ENCODE peak calls at places on chromosome 19, in five cellular contexts. U is mammary epithelial cell, O is foreskin keratinocyte, A is breast epithelium, Z is substantia nigra. E is an unnamed sample.

GRCh38 chr19:5553892-5554291 is 13.9 kb downstream of the TINCR start:
- DNase-seq in A (no peak), Z (no peak), U (no peak), O (no peak), E (no peak)

GRCh38 chr19:10812902-10813404 is 23.1 kb downstream of the TMED1 start:
- DNase-seq in U (peak; percentile 59), Z (peak; percentile 15), A (no peak), O (peak; percentile 50), E (peak; percentile 37)

GRCh38 chr19:57682226-57682766 is 519 bp downstream of the ZNF551 start:
- DNase-seq in Z (no peak), O (no peak), U (no peak), A (no peak), E (no peak)

GRCh38 chr19:47891923-47892666 is 6.0 kb upstream of the SULT2A1 start:
- DNase-seq in Z (no peak), O (no peak), A (no peak), U (no peak), E (peak; percentile 89)

GRCh38 chr19:47824396-47824795 is 2.7 kb downstream of the CRX start:
- DNase-seq in O (no peak), Z (no peak), U (no peak), A (no peak), E (no peak)

GRCh38 chr19:49475995-49476880 is 2.2 kb downstream of the FLT3LG start:
- DNase-seq in A (no peak), Z (no peak), O (no peak), U (no peak), E (no peak)

GRCh38 chr19:5903502-5904301 is at the start of gene NDUFA11:
- DNase-seq in A (peak; percentile 99), U (no peak), O (no peak), Z (peak; percentile 99), E (peak; percentile 99)

GRCh38 chr19:40815223-40815622 is 16.2 kb downstream of the EGLN2 start:
- DNase-seq in O (no peak), Z (no peak), A (no peak), U (no peak), E (no peak)

GRCh38 chr19:3382460-3383100 is 16.2 kb downstream of the NFIC start:
- DNase-seq in A (no peak), U (no peak), Z (no peak), O (no peak), E (no peak)

GRCh38 chr19:16034180-16034579 is 42.1 kb upstream of the TPM4 start:
- DNase-seq in Z (no peak), U (no peak), O (no peak), A (no peak), E (peak; percentile 13)

GRCh38 chr19:13024958-13025653 is 29.8 kb downstream of the NFIX start:
- DNase-seq in U (peak; percentile 56), Z (peak; percentile 52), O (no peak), A (no peak), E (no peak)

GRCh38 chr19:10553943-10554381 is 10.3 kb downstream of the ATG4D start:
- DNase-seq in O (peak; percentile 92), A (no peak), U (peak; percentile 90), Z (no peak), E (no peak)

GRCh38 chr19:42246143-42246868 is 3.9 kb upstream of the GSK3A start:
- DNase-seq in U (peak; percentile 57), Z (peak; percentile 76), A (peak; percentile 75), O (peak; percentile 65), E (peak; percentile 88)

GRCh38 chr19:45474191-45474940 is 6.6 kb downstream of the FOSB start:
- DNase-seq in Z (no peak), O (no peak), A (no peak), U (no peak), E (no peak)

GRCh38 chr19:40416918-40417713 is 3.9 kb upstream of the PRX start:
- DNase-seq in A (no peak), Z (no peak), U (peak; percentile 55), O (peak; percentile 40), E (peak; percentile 53)

GRCh38 chr19:5805465-5806132 is 732 bp downstream of the NRTN start:
- DNase-seq in A (peak; percentile 73), U (peak; percentile 21), O (peak; percentile 13), Z (no peak), E (peak; percentile 76)

GRCh38 chr19:55753401-55753800 is 5.5 kb upstream of the RFPL4A start:
- DNase-seq in A (no peak), O (no peak), U (no peak), Z (no peak), E (no peak)

GRCh38 chr19:15431396-15432017 is 12.7 kb upstream of the AKAP8L start:
- DNase-seq in O (no peak), A (no peak), U (no peak), Z (no peak), E (no peak)

GRCh38 chr19:18489627-18490184 is 32.2 kb downstream of the ELL start:
- DNase-seq in O (no peak), A (no peak), Z (no peak), U (no peak), E (no peak)
- H3K27ac ChIP-seq in O (no peak overlapping the region), A (peak overlapping the region; percentile 92), Z (no peak overlapping the region), U (no peak overlapping the region), E (peak overlapping the region; percentile 41)

DNA sequence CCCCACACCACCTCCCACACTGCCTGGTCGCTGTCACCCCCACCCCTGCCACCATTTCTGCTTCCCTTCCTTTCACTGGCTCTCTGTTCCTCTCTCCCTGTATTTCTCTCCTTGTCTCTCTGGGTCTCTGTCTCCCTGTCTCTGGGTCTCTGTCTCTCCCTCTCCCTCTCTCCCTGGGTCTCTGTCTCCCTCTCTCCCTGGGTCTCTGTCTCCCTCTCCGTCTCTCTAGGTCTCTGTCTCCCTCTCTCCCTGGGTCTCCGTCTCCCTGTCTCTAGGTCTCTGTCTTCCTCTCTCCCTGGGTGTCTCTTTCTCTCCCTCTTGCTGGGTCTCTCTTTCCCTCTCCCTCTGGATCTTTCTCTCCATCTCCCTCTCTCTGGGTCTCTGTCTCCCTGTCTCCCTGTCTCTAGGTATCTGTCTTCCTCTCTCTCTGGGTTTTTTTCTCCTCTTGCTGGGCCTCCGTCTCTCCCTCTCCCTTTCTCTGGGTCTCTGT is 21.6 kb downstream of the KLHL26 start:
- DNase-seq in A (no peak), U (no peak), O (no peak), Z (no peak), E (no peak)
- H3K27ac ChIP-seq in A (peak overlapping the region; percentile 94), U (no peak overlapping the region), O (no peak overlapping the region), Z (no peak overlapping the region), E (peak overlapping the region; percentile 26)

DNA sequence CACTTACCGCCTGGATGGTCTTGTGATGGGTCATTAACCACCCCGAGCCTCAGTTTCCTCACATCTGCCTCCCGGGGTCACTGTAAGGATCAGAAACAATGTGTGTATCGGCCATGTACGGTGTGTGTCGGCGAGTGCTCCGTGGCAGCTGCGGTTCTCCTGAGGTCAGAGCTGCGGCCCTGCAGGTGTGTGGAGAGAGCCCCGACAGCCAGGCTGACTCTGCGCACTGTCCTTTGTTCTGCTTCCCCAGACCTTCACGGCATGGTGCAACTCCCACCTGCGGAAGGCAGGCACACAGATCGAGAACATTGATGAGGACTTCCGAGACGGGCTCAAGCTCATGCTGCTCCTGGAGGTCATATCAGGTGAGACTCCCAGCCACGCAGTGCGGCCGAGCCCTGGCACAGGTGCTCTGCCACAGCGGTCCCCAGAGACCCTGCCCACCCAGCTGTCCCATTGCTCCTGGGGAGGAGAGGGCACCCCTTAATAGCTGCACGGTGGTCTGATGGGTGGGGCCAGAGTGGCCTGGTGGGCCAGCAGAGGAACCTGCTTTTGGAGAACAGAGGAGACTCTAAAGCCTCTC is 43.8 kb downstream of the CAPN12 start:
- DNase-seq in A (no peak), Z (no peak), O (no peak), U (no peak), E (no peak)
- H3K27ac ChIP-seq in A (peak overlapping the region; percentile 85), Z (peak overlapping the region; percentile 19), O (no peak overlapping the region), U (peak overlapping the region; percentile 99), E (no peak overlapping the region)

DNA sequence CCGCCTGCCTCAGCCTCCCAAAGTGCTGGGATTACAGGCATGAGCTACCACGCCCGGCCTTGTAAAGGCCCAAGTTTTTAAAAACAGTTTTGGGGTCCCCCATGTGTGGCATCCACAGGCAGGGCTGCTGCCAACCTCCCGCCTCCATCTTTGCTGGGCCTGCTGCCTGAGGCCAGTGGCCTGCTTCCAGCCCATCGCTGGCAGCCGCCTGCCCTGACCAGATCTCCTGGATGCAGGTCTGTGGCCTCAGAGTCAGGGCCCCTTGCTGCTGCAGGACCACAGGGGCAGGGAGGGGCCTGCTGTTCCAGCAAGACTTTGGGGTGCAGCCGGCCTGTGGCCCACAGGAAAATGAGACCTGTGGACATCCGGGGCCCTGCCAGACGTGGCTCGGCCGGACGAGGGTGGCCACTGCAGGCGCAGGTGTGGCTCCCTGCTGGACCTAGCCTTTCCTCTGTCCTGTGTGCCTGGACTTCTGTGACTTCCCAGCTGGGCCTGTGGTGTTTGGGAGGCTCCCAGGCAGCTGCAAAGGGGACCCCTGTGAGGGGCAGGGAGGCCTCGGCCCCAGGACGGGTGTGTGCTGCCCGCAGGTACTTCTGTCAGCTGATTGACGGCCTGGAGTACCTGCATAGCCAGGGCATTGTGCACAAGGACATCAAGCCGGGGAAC is 14.3 kb downstream of the STK11 start:
- DNase-seq in O (no peak), Z (no peak), A (no peak), U (no peak), E (no peak)
- H3K27ac ChIP-seq in O (no peak overlapping the region), Z (no peak overlapping the region), A (no peak overlapping the region), U (no peak overlapping the region), E (no peak overlapping the region)

GRCh38 chr19:18156841-18157464 is 4.0 kb downstream of the PIK3R2 start:
- DNase-seq in O (peak; percentile 80), U (peak; percentile 88), A (peak; percentile 87), Z (peak; percentile 85), E (peak; percentile 96)
- H3K27ac ChIP-seq in O (no peak overlapping the region), U (peak overlapping the region; percentile 8), A (peak overlapping the region; percentile 71), Z (peak overlapping the region; percentile 89), E (peak overlapping the region; percentile 76)

DNA sequence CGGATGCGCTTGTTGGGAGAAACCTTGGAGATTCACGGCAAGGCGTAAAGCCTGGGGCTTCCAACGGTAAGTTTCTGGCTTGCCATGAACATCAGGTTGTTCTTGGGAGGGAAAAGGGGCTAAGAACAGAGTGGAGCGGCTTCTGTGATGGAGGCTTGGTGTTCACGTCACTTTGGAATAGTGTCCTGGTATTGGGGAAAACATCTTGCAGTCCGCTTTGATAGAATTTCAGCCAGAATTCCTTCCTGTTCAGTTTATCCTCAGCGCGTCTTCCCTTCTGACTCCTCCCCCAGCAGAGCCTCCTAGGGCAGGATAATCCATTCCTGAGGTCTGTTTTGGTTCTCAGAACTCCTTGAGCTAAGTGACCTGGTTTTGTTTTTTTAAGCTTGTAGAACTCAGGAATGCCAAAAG is 2.0 kb downstream of the KCTD15 start:
- DNase-seq in A (no peak), Z (no peak), U (no peak), O (peak; percentile 32), E (no peak)
- H3K27ac ChIP-seq in A (peak overlapping the region; percentile 99), Z (no peak overlapping the region), U (no peak overlapping the region), O (no peak overlapping the region), E (peak overlapping the region; percentile 96)